ENCODE peak calls at places on chromosomes 5 and 9, in ten cellular contexts. B is type B pancreatic cell, C is MCF 10A, S is AG04450, J is WTC11, R is coronary artery, M is ascending aorta, P is heart left ventricle, D is brain microvascular endothelial cell, L is lower leg skin. V is an unnamed sample.

GRCh38 chr9:116112236-116112635 is 41.4 kb upstream of the PAPPA start:
- DNase-seq in B (no peak), C (peak; percentile 59), S (no peak), J (no peak), R (no peak), M (no peak), P (no peak), D (no peak), L (no peak), V (no peak)

GRCh38 chr5:137234973-137235943 is 263.9 kb downstream of the SPOCK1 start:
- DNase-seq in B (no peak), C (peak; percentile 68), S (no peak), J (no peak), R (no peak), M (no peak), P (no peak), D (no peak), L (no peak), V (no peak)

GRCh38 chr5:179468696-179469095 is 81.7 kb upstream of the RUFY1 start:
- DNase-seq in B (no peak), C (no peak), S (no peak), J (no peak), R (no peak), M (no peak), P (no peak), D (no peak), L (no peak), V (no peak)

GRCh38 chr5:126746290-126746689 is 30.6 kb upstream of the LMNB1 start:
- DNase-seq in B (no peak), C (no peak), S (no peak), J (no peak), R (no peak), M (no peak), P (no peak), D (no peak), L (no peak), V (no peak)

GRCh38 chr9:82790868-82791267 is 272.1 kb downstream of the RASEF start:
- DNase-seq in B (no peak), C (no peak), S (no peak), J (no peak), R (no peak), M (no peak), P (no peak), D (no peak), L (no peak), V (no peak)

GRCh38 chr5:57476743-57477142 is 5.9 kb downstream of the ACTBL2 start:
- DNase-seq in B (no peak), C (no peak), S (no peak), J (no peak), R (no peak), M (no peak), P (no peak), D (no peak), L (no peak), V (no peak)

GRCh38 chr9:136538599-136539426 is 7.0 kb downstream of the NOTCH1 start:
- DNase-seq in B (no peak), C (no peak), S (no peak), J (no peak), R (no peak), M (no peak), P (peak; percentile 80), D (no peak), L (no peak), V (no peak)

GRCh38 chr5:41410737-41411136 is 99.7 kb downstream of the PLCXD3 start:
- DNase-seq in B (no peak), C (no peak), S (no peak), J (peak; percentile 33), R (no peak), M (no peak), P (no peak), D (no peak), L (no peak), V (no peak)

GRCh38 chr5:35443803-35444595 is 173.7 kb upstream of the SPEF2 start:
- DNase-seq in B (no peak), C (no peak), S (no peak), J (no peak), R (no peak), M (no peak), P (no peak), D (no peak), L (no peak), V (no peak)

GRCh38 chr9:18142964-18143363 is 331.0 kb upstream of the ADAMTSL1 start:
- DNase-seq in B (no peak), C (peak; percentile 30), S (no peak), J (peak; percentile 10), R (no peak), M (no peak), P (no peak), D (no peak), L (no peak), V (no peak)
- TF ChIP-seq CTCF in B (peak; percentile 47), C (peak; percentile 15), S (peak; percentile 30), J (no peak), R (no peak), M (peak; percentile 32), P (no peak), D (peak; percentile 58), L (no peak), V (no peak)

GRCh38 chr5:14502291-14502690 is 79.3 kb upstream of the OTULINL start:
- DNase-seq in B (no peak), C (no peak), S (no peak), J (no peak), R (no peak), M (no peak), P (no peak), D (no peak), L (no peak), V (no peak)

GRCh38 chr5:14504332-14504727 is 77.3 kb upstream of the OTULINL start:
- DNase-seq in B (no peak), C (no peak), S (no peak), J (no peak), R (no peak), M (no peak), P (no peak), D (no peak), L (no peak), V (no peak)

GRCh38 chr5:14503681-14504331 is 77.8 kb upstream of the OTULINL start:
- DNase-seq in B (no peak), C (no peak), S (no peak), J (no peak), R (no peak), M (no peak), P (no peak), D (no peak), L (no peak), V (no peak)

GRCh38 chr5:14501353-14502162 is 80.0 kb upstream of the OTULINL start:
- DNase-seq in B (no peak), C (no peak), S (no peak), J (no peak), R (no peak), M (no peak), P (no peak), D (no peak), L (no peak), V (no peak)

DNA sequence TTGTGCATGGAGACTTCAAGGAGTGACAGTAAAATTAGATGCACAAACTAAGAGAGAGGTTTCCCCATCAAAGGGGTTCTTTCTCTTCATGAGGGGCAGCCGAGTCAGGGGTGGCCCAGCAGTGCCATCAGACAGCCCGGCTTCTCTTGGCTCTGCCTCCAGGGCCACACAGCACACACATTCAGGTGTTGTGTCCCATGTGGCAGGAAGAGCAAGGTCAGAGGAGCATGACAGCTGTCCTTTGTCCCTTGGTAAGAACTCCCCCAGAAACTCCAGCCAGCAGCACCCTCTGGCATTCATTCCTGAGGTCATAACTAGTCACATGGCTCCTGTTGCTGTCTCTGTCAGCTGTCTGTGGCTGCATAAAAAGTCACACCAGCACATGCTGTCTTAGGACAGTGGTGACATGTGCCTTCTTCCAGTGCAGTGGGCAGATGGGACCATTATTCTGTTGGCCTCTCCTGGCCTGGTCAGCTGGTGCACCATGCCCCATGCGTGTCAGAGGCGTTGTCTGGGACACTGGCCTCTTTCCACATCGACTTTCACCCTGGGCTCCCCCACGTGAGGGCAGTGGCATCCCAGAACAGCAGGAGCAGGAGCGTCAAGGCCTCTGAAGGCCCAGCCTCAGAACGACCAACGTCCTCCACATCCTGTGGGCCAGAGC is 78.4 kb upstream of the OTULINL start:
- DNase-seq in B (no peak), C (no peak), S (no peak), J (no peak), R (no peak), M (no peak), P (no peak), D (no peak), L (no peak), V (no peak)
- TF ChIP-seq CTCF in B (no peak), C (no peak), S (no peak), J (no peak), R (no peak), M (no peak), P (no peak), D (no peak), L (no peak), V (no peak)

GRCh38 chr5:95424016-95424415 is 32.9 kb downstream of the FAM81B start:
- DNase-seq in B (no peak), C (no peak), S (no peak), J (no peak), R (no peak), M (no peak), P (no peak), D (no peak), L (no peak), V (no peak)

GRCh38 chr5:95422842-95423241 is 31.7 kb downstream of the FAM81B start:
- DNase-seq in B (no peak), C (peak; percentile 76), S (no peak), J (no peak), R (no peak), M (no peak), P (no peak), D (no peak), L (no peak), V (no peak)

GRCh38 chr5:95426227-95426626 is 35.1 kb downstream of the FAM81B start:
- DNase-seq in B (no peak), C (no peak), S (no peak), J (no peak), R (no peak), M (no peak), P (no peak), D (no peak), L (no peak), V (no peak)

GRCh38 chr5:95424526-95424925 is 33.4 kb downstream of the FAM81B start:
- DNase-seq in B (no peak), C (no peak), S (no peak), J (no peak), R (no peak), M (no peak), P (no peak), D (no peak), L (no peak), V (no peak)
- TF ChIP-seq CTCF in B (no peak), C (no peak), S (no peak), J (no peak), R (no peak), M (no peak), P (no peak), D (no peak), L (no peak), V (no peak)

DNA sequence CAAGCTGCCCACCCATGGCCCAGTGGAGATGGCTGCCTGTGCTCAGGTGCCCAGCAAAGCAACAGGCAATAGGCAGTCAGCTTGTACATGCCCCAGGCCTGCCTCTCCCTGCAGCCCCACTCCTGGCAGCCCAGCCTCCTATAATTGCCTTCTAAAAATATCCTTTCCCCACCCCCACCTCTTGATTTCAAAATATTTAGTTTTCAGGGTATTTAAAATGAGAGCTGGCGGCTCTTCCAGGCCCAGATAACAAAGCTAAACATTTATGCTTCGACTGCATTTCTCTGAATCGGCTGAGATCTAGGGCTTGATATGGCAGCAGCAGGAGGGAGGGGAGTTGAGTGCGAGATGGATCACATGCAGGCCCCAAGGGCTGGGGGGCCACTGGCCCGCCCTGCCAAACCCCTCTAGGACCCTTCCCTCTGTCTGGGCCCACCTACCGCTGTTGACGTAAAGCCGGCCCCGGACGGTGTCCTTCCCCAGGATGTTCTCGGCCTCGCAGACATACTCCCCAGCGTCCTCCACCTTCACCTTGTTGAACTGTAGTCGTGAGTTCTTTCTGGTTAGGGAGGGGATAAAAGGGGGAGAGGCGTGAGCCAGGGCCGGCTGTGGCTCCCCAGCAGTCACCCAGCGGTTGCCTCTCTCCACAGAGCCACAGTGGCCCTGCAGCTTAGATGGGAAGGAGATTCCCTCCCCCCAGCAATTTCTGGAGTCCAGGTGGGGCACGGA is 85.0 kb downstream of the PSD2 start:
- DNase-seq in B (no peak), C (no peak), S (peak; percentile 1), J (no peak), R (no peak), M (no peak), P (no peak), D (no peak), L (no peak), V (no peak)
- TF ChIP-seq CTCF in B (no peak), C (no peak), S (no peak), J (no peak), R (no peak), M (no peak), P (no peak), D (no peak), L (no peak), V (no peak)